ENCODE peak calls at places on chromosomes 5 and 9, in ten cellular contexts. E, I, G, V, Q, R, J, Y, A and W are unnamed samples.

GRCh38 chr5:149826574-149826973 is 96.5 kb downstream of the PPARGC1B start:
- DNase-seq in Q (no peak), R (no peak), Y (no peak), V (no peak), G (no peak), E (peak), I (no peak), A (no peak), J (no peak), W (no peak)

GRCh38 chr5:72392326-72392733 is 72.2 kb downstream of the PTCD2 start:
- DNase-seq in R (no peak), A (no peak), Y (no peak), G (no peak), Q (peak), J (peak), I (no peak), E (peak), V (no peak), W (no peak)

GRCh38 chr9:71929791-71930440 is 18.5 kb downstream of the C9orf85 start:
- DNase-seq in E (peak), R (no peak), G (no peak), A (no peak), I (no peak), J (no peak), Q (no peak), V (no peak), Y (no peak), W (no peak)

GRCh38 chr9:89743576-89744254 is 138.9 kb downstream of the GADD45G start:
- DNase-seq in I (peak), V (no peak), E (no peak), R (no peak), G (no peak), A (no peak), Y (no peak), Q (peak), J (no peak), W (no peak)

GRCh38 chr5:181142054-181142453 is 5.3 kb upstream of the OR2V2 start:
- DNase-seq in E (no peak), G (no peak), R (no peak), J (no peak), I (no peak), A (no peak), Q (no peak), V (no peak), Y (no peak), W (no peak)

GRCh38 chr9:72554221-72554641 is 32.8 kb downstream of the TMC1 start:
- DNase-seq in G (no peak), A (no peak), I (no peak), E (peak), V (no peak), Y (peak), R (no peak), J (no peak), Q (peak), W (peak)

GRCh38 chr9:4068449-4068848 is 231.4 kb downstream of the GLIS3 start:
- DNase-seq in Y (no peak), A (no peak), V (no peak), I (no peak), E (no peak), G (no peak), R (no peak), J (peak), Q (no peak), W (no peak)

GRCh38 chr5:8940934-8941333 is 604.9 kb downstream of the SEMA5A start:
- DNase-seq in E (no peak), V (no peak), I (no peak), Q (no peak), Y (no peak), R (no peak), J (no peak), G (no peak), A (no peak), W (no peak)

GRCh38 chr5:90221947-90222346 is 187.6 kb downstream of the CETN3 start:
- DNase-seq in J (no peak), A (no peak), Y (peak), Q (no peak), V (no peak), I (no peak), E (no peak), R (no peak), G (no peak), W (no peak)

GRCh38 chr5:164504141-164504772 is 998.8 kb downstream of the MAT2B start:
- DNase-seq in G (peak), R (peak), Q (peak), Y (peak), A (peak), I (no peak), V (no peak), E (peak), J (peak), W (peak)

GRCh38 chr9:128787583-128788156 is 617 bp downstream of the TBC1D13 start:
- DNase-seq in Q (peak), R (no peak), V (no peak), I (no peak), G (peak), A (no peak), Y (no peak), E (peak), J (peak), W (no peak)

GRCh38 chr9:129602598-129603415 is 18.1 kb downstream of the C9orf50 start:
- DNase-seq in Y (no peak), A (peak), I (no peak), J (no peak), V (no peak), E (peak), Q (no peak), G (no peak), R (no peak), W (no peak)

GRCh38 chr5:38448553-38449350 is 107.7 kb downstream of the LIFR start:
- DNase-seq in V (no peak), G (no peak), I (no peak), Y (no peak), Q (no peak), R (no peak), E (no peak), J (no peak), A (no peak), W (no peak)

GRCh38 chr9:109409998-109410397 is 88.1 kb downstream of the PTPN3 start:
- DNase-seq in R (no peak), J (peak), I (no peak), Q (no peak), Y (no peak), E (no peak), A (no peak), G (peak), V (no peak), W (no peak)

GRCh38 chr9:125850763-125851162 is 103.6 kb downstream of the PBX3 start:
- DNase-seq in Y (no peak), R (no peak), A (no peak), E (no peak), Q (peak), I (no peak), J (no peak), G (no peak), V (no peak), W (no peak)

GRCh38 chr5:119578937-119579336 is 50.4 kb upstream of the FAM170A start:
- DNase-seq in Q (no peak), E (peak), R (peak), Y (peak), J (peak), A (no peak), V (no peak), I (no peak), G (no peak), W (no peak)

GRCh38 chr5:41885286-41885685 is 15.1 kb upstream of the OXCT1 start:
- DNase-seq in A (no peak), G (no peak), I (no peak), E (no peak), J (no peak), Q (no peak), Y (no peak), V (no peak), R (no peak), W (no peak)

GRCh38 chr9:14524881-14525515 is 168.2 kb downstream of the ZDHHC21 start:
- DNase-seq in Q (no peak), E (no peak), A (peak), V (no peak), J (peak), Y (no peak), R (no peak), I (no peak), G (no peak), W (no peak)

GRCh38 chr9:137397675-137398423 is 25.1 kb downstream of the EXD3 start:
- DNase-seq in J (no peak), Y (no peak), V (no peak), I (no peak), E (no peak), A (no peak), Q (no peak), G (no peak), R (no peak), W (no peak)

GRCh38 chr5:176629853-176630680 is at the start of the genes EIF4E1B and SNCB:
- DNase-seq in E (peak), R (no peak), I (no peak), J (peak), Y (no peak), A (peak), V (peak), G (peak), Q (no peak), W (no peak)

GRCh38 chr9:78030553-78031270 is 899 bp downstream of the GNAQ start:
- DNase-seq in R (no peak), A (peak), J (peak), Q (peak), G (peak), V (peak), Y (peak), E (peak), I (peak), W (no peak)

GRCh38 chr5:149133795-149134777 is 7.2 kb upstream of the ABLIM3 start:
- DNase-seq in A (no peak), I (peak), E (peak), V (no peak), G (no peak), Y (peak), J (no peak), Q (no peak), R (peak), W (peak)

GRCh38 chr5:107607656-107608368 is 62.9 kb downstream of the EFNA5 start:
- DNase-seq in E (no peak), Y (no peak), V (no peak), R (no peak), G (no peak), A (no peak), J (no peak), Q (no peak), I (no peak), W (no peak)

GRCh38 chr5:159838551-159839222 is 77.6 kb upstream of the ADRA1B start:
- DNase-seq in E (peak), G (no peak), Y (no peak), J (no peak), V (no peak), R (no peak), A (no peak), Q (no peak), I (no peak), W (no peak)

GRCh38 chr5:34552129-34552528 is 104.0 kb upstream of the RAI14 start:
- DNase-seq in Q (no peak), E (no peak), Y (no peak), G (no peak), R (no peak), I (peak), J (no peak), A (no peak), V (no peak), W (no peak)

GRCh38 chr5:159178978-159179377 is 30.4 kb downstream of the RNF145 start:
- DNase-seq in J (no peak), I (no peak), R (peak), G (no peak), Y (peak), A (no peak), E (peak), V (no peak), Q (peak), W (peak)

GRCh38 chr9:111298831-111299603 is 31.0 kb downstream of the OR2K2 start:
- DNase-seq in V (no peak), Q (peak), Y (peak), G (peak), A (peak), R (peak), I (peak), E (peak), J (peak), W (peak)

GRCh38 chr9:113580041-113580953 is 116.8 kb downstream of the RGS3 start:
- DNase-seq in A (no peak), R (no peak), Q (peak), E (peak), J (no peak), V (peak), Y (no peak), I (peak), G (no peak), W (no peak)

GRCh38 chr5:138246334-138246733 is 28.1 kb downstream of the GFRA3 start:
- DNase-seq in J (no peak), Q (peak), V (no peak), R (no peak), A (no peak), I (no peak), G (no peak), E (no peak), Y (no peak), W (no peak)

GRCh38 chr9:76296561-76297276 is 97.5 kb downstream of the RFK start:
- DNase-seq in Y (no peak), V (no peak), I (no peak), A (no peak), R (no peak), J (no peak), G (no peak), E (no peak), Q (no peak), W (no peak)

GRCh38 chr9:38671372-38671731 is 48.6 kb downstream of the FAM240B start:
- DNase-seq in Y (no peak), E (no peak), A (no peak), J (no peak), V (no peak), R (no peak), G (no peak), I (no peak), Q (no peak), W (no peak)

GRCh38 chr9:86202338-86202882 is 57.0 kb downstream of the C9orf153 start:
- DNase-seq in E (peak), G (peak), V (no peak), I (no peak), J (peak), A (peak), Y (peak), Q (no peak), R (peak), W (peak)

GRCh38 chr5:115342593-115343377 is 46.3 kb upstream of the CCDC112 start:
- DNase-seq in E (no peak), R (no peak), J (no peak), V (no peak), Y (no peak), A (no peak), G (no peak), Q (no peak), I (no peak), W (no peak)

GRCh38 chr5:173247504-173247903 is 12.5 kb upstream of the NKX2-5 start:
- DNase-seq in Q (no peak), I (no peak), J (no peak), A (no peak), Y (no peak), R (no peak), V (no peak), E (no peak), G (no peak), W (no peak)

GRCh38 chr9:98327249-98327561 is 71.8 kb upstream of the TBC1D2 start:
- DNase-seq in R (no peak), V (no peak), E (no peak), Y (no peak), A (no peak), J (no peak), G (no peak), Q (no peak), I (no peak), W (no peak)

GRCh38 chr9:13863112-13863511 is 450.8 kb downstream of the NFIB start:
- DNase-seq in J (peak), Y (no peak), E (no peak), Q (no peak), G (peak), A (no peak), V (no peak), I (no peak), R (no peak), W (no peak)

GRCh38 chr9:121985792-121986494 is 107.2 kb downstream of the TTLL11 start:
- DNase-seq in J (no peak), Y (no peak), A (no peak), G (no peak), R (no peak), V (no peak), E (peak), I (no peak), Q (no peak), W (no peak)

GRCh38 chr9:103804077-103804735 is 289.9 kb upstream of the SMC2 start:
- DNase-seq in R (no peak), E (peak), J (no peak), G (no peak), A (no peak), V (no peak), Y (peak), I (no peak), Q (no peak), W (no peak)